ENCODE peak calls at places on chromosomes 13 and 19, in four cellular contexts. H is stimulated activated CD8-positive, alpha-beta memory T cell treated with anti-CD3 and anti-CD28 coated beads, Interleukin-12 subunit alpha, Interleukin-12 subunit beta, amount 100 ng/mL, for 4 hours; D is left ventricle myocardium inferior; B is GM04503. V is an unnamed sample.

GRCh38 chr13:50575138-50575537 is 268.4 kb downstream of the DLEU7 start:
- DNase-seq in D (no peak), H (no peak), B (no peak), V (no peak)

GRCh38 chr19:34960940-34961679 is 2.9 kb downstream of the ZNF792 start:
- DNase-seq in D (no peak), H (no peak), B (no peak), V (no peak)

GRCh38 chr19:16608290-16608704 is 19.7 kb downstream of the MED26 start:
- DNase-seq in B (peak; percentile 87), D (no peak), H (no peak), V (no peak)

GRCh38 chr19:44003461-44004134 is 841 bp downstream of the ZNF230 start:
- DNase-seq in D (no peak), B (no peak), H (no peak), V (peak; percentile 39)

GRCh38 chr19:34148672-34149185 is 23.6 kb upstream of the LSM14A start:
- DNase-seq in D (no peak), B (no peak), H (no peak), V (no peak)

GRCh38 chr13:56906909-56907308 is 233.8 kb upstream of the PRR20A start:
- DNase-seq in B (no peak), H (no peak), D (no peak), V (no peak)

GRCh38 chr19:4066682-4067395 is at the start of gene ZBTB7A:
- DNase-seq in B (no peak), H (peak; percentile 71), D (peak; percentile 87), V (peak; percentile 78)

GRCh38 chr13:59982631-59983382 is 180.9 kb downstream of the DIAPH3 start:
- DNase-seq in B (no peak), H (no peak), D (no peak), V (no peak)

GRCh38 chr13:72849571-72849970 is 67.6 kb downstream of the PIBF1 start:
- DNase-seq in D (no peak), H (no peak), B (peak; percentile 10), V (no peak)

GRCh38 chr13:114309806-114310410 is 4.4 kb upstream of the CHAMP1 start:
- DNase-seq in H (no peak), B (no peak), D (no peak), V (peak; percentile 60)

GRCh38 chr13:26436914-26437313 is 120.6 kb upstream of the WASF3 start:
- DNase-seq in D (no peak), B (no peak), H (no peak), V (no peak)

V was measured in NCI-H526.